ENCODE peak calls at places on chromosomes 5 and 9, in six cellular contexts. W is AG04450, O is HuH-7, H is fibroblast of pulmonary artery, J is PC-3, I is choroid plexus epithelial cell. E is an unnamed sample.
A peak's percentile ranks its signal among the peaks of the same experiment; 100 is the strongest.

GRCh38 chr9:121023064-121023463 is 27.0 kb downstream of the C5 start:
- DNase-seq in W (no peak), O (no peak), H (peak; percentile 22), J (no peak), I (peak; percentile 41), E (no peak)

GRCh38 chr5:32531885-32532520 is 53.4 kb upstream of the SUB1 start:
- DNase-seq in W (no peak), O (peak; percentile 20), H (peak; percentile 53), J (peak; percentile 57), I (peak; percentile 79), E (peak; percentile 74)

GRCh38 chr5:96509721-96510383 is 76.8 kb upstream of the PCSK1 start:
- DNase-seq in W (peak; percentile 85), O (peak; percentile 19), H (peak; percentile 93), J (peak; percentile 55), I (peak; percentile 95), E (no peak)

GRCh38 chr9:92481029-92481633 is 1.2 kb downstream of the ASPN start:
- DNase-seq in W (no peak), O (no peak), H (no peak), J (peak; percentile 48), I (peak; percentile 42), E (peak; percentile 34)

GRCh38 chr5:146337264-146337904 is 1.3 kb upstream of the POU4F3 start:
- DNase-seq in W (no peak), O (no peak), H (no peak), J (no peak), I (no peak), E (no peak)

GRCh38 chr5:159178978-159179377 is 30.4 kb downstream of the RNF145 start:
- DNase-seq in W (peak; percentile 93), O (no peak), H (peak; percentile 99), J (peak; percentile 81), I (peak; percentile 99), E (peak; percentile 75)

GRCh38 chr5:1810581-1811101 is 9.4 kb downstream of the NDUFS6 start:
- DNase-seq in W (no peak), O (no peak), H (no peak), J (no peak), I (no peak), E (no peak)

GRCh38 chr5:90421136-90421535 is 11.6 kb upstream of the CETN3 start:
- DNase-seq in W (no peak), O (peak; percentile 23), H (peak; percentile 24), J (peak; percentile 32), I (peak; percentile 58), E (peak; percentile 29)

GRCh38 chr5:138844812-138845513 is 30.2 kb downstream of the LRRTM2 start:
- DNase-seq in W (peak; percentile 46), O (no peak), H (peak; percentile 64), J (no peak), I (peak; percentile 68), E (no peak)

GRCh38 chr9:95133351-95133724 is 184.2 kb downstream of the FANCC start:
- DNase-seq in W (no peak), O (no peak), H (no peak), J (no peak), I (no peak), E (no peak)

GRCh38 chr9:136551401-136552116 is 5.7 kb upstream of the NOTCH1 start:
- DNase-seq in W (no peak), O (no peak), H (peak; percentile 69), J (peak; percentile 68), I (peak; percentile 42), E (peak; percentile 72)

GRCh38 chr5:129379406-129379805 is 80.7 kb upstream of the ADAMTS19 start:
- DNase-seq in W (no peak), O (no peak), H (peak; percentile 39), J (peak; percentile 9), I (no peak), E (no peak)

GRCh38 chr5:76733049-76733417 is 17.1 kb downstream of the F2R start:
- DNase-seq in W (no peak), O (no peak), H (no peak), J (no peak), I (no peak), E (peak; percentile 88)

GRCh38 chr5:55338092-55338613 is 30.4 kb downstream of the MTREX start:
- DNase-seq in W (no peak), O (no peak), H (no peak), J (no peak), I (peak; percentile 20), E (no peak)

GRCh38 chr9:107351382-107352045 is 68.4 kb downstream of the RAD23B start:
- DNase-seq in W (no peak), O (no peak), H (no peak), J (peak; percentile 67), I (no peak), E (no peak)

GRCh38 chr9:131257266-131258025 is 18.9 kb downstream of the FAM78A start:
- DNase-seq in W (no peak), O (no peak), H (no peak), J (no peak), I (no peak), E (no peak)

GRCh38 chr5:41794478-41794877 is 75.7 kb downstream of the OXCT1 start:
- DNase-seq in W (peak; percentile 87), O (no peak), H (peak; percentile 94), J (peak; percentile 92), I (peak; percentile 97), E (no peak)

GRCh38 chr9:118640836-118641557 is 728.2 kb downstream of the BRINP1 start:
- DNase-seq in W (no peak), O (no peak), H (no peak), J (no peak), I (peak; percentile 25), E (no peak)

GRCh38 chr9:137294091-137294683 is 7.9 kb downstream of the NRARP start:
- DNase-seq in W (no peak), O (peak; percentile 92), H (peak; percentile 70), J (peak; percentile 74), I (peak; percentile 61), E (peak; percentile 60)